ENCODE peak calls at places on chromosomes 3 and 15, in five cellular contexts. Y, T, I, V and X are unnamed samples.

GRCh38 chr15:83893308-83893707 is 239.4 kb downstream of the ADAMTSL3 start:
- DNase-seq in Y (no peak), I (no peak), V (no peak), T (no peak), X (no peak)

GRCh38 chr3:19945405-19946290 is 1.2 kb upstream of the RAB5A start:
- DNase-seq in T (no peak), V (no peak), I (no peak), Y (no peak), X (no peak)

GRCh38 chr3:68336042-68336441 is 596.3 kb downstream of the TAFA4 start:
- DNase-seq in I (no peak), Y (no peak), V (no peak), T (no peak), X (no peak)

GRCh38 chr3:195020921-195021320 is 250.0 kb downstream of the XXYLT1 start:
- DNase-seq in Y (no peak), T (no peak), I (no peak), V (no peak), X (no peak)

GRCh38 chr15:66611257-66612053 is 45.7 kb upstream of the LCTL start:
- DNase-seq in Y (no peak), I (no peak), V (no peak), T (no peak), X (no peak)

GRCh38 chr15:29571728-29572454 is 250.4 kb downstream of the TJP1 start:
- DNase-seq in T (no peak), Y (no peak), I (no peak), V (no peak), X (no peak)

GRCh38 chr15:41066516-41066915 is 49.6 kb downstream of the INO80 start:
- DNase-seq in I (no peak), V (no peak), T (no peak), Y (no peak), X (no peak)

GRCh38 chr15:77685082-77685815 is 52.5 kb upstream of the LINGO1 start:
- DNase-seq in Y (no peak), V (no peak), I (no peak), T (no peak), X (no peak)

GRCh38 chr15:88900309-88900981 is 5.1 kb upstream of the HAPLN3 start:
- DNase-seq in I (no peak), Y (no peak), T (no peak), V (no peak), X (no peak)

GRCh38 chr3:56800373-56801150 is 1.2 kb downstream of the ARHGEF3 start:
- DNase-seq in T (no peak), Y (peak), V (peak), I (peak), X (no peak)

GRCh38 chr3:152267831-152268500 is 763 bp upstream of the MBNL1 start:
- DNase-seq in T (no peak), I (no peak), V (no peak), Y (no peak), X (no peak)

GRCh38 chr15:33737687-33738606 is 230.3 kb upstream of the CHRM5 start:
- DNase-seq in Y (no peak), T (peak), V (peak), I (no peak), X (no peak)

GRCh38 chr3:87503901-87504498 is 227.6 kb upstream of the POU1F1 start:
- DNase-seq in T (peak), V (no peak), Y (no peak), I (no peak), X (no peak)

GRCh38 chr3:68306571-68306970 is 625.8 kb downstream of the TAFA4 start:
- DNase-seq in Y (no peak), T (peak), I (no peak), V (no peak), X (no peak)

GRCh38 chr3:100717637-100718487 is 8.6 kb downstream of the TFG start:
- DNase-seq in I (no peak), V (no peak), Y (no peak), T (no peak), X (no peak)

GRCh38 chr15:93982226-93982641 is 249.1 kb upstream of the MCTP2 start:
- DNase-seq in I (no peak), Y (no peak), T (no peak), V (no peak), X (no peak)

GRCh38 chr3:47836986-47837385 is 34.0 kb downstream of the DHX30 start:
- DNase-seq in Y (no peak), T (no peak), V (no peak), I (no peak), X (no peak)

GRCh38 chr15:23857028-23857641 is 170.0 kb upstream of the NDN start:
- DNase-seq in I (no peak), T (no peak), Y (no peak), V (no peak), X (no peak)

GRCh38 chr3:102460579-102460978 is 25.8 kb downstream of the ZPLD1 start:
- DNase-seq in Y (no peak), V (no peak), I (no peak), T (no peak), X (no peak)

GRCh38 chr3:16512435-16513140 is 911 bp downstream of the RFTN1 start:
- DNase-seq in Y (peak), I (peak), T (peak), V (peak), X (no peak)

GRCh38 chr3:27607370-27607769 is 114.8 kb downstream of the EOMES start:
- DNase-seq in V (no peak), I (no peak), Y (no peak), T (no peak), X (no peak)

GRCh38 chr15:61393949-61394348 is 164.8 kb upstream of the RORA start:
- DNase-seq in I (no peak), V (no peak), Y (no peak), T (peak), X (no peak)

GRCh38 chr3:64395490-64395889 is 170.2 kb upstream of the PRICKLE2 start:
- DNase-seq in Y (no peak), T (no peak), I (no peak), V (no peak), X (no peak)

GRCh38 chr3:189712906-189713483 is 81.8 kb downstream of the TP63 start:
- DNase-seq in I (no peak), T (no peak), Y (no peak), V (no peak), X (no peak)

GRCh38 chr3:150077581-150078247 is 107.0 kb upstream of the PFN2 start:
- DNase-seq in T (no peak), I (no peak), Y (no peak), V (no peak), X (no peak)

GRCh38 chr15:97174886-97175540 is 785.5 kb upstream of the ARRDC4 start:
- DNase-seq in Y (no peak), V (no peak), I (no peak), T (no peak), X (no peak)

GRCh38 chr3:242986-243706 is 46.6 kb downstream of the CHL1 start:
- DNase-seq in I (no peak), V (no peak), T (no peak), Y (no peak), X (no peak)

GRCh38 chr3:178384302-178384939 is 151.8 kb upstream of the KCNMB2 start:
- DNase-seq in T (no peak), Y (no peak), I (no peak), V (no peak), X (no peak)

GRCh38 chr15:55530861-55531313 is 22.9 kb upstream of the DNAAF4 start:
- DNase-seq in T (no peak), I (no peak), Y (no peak), V (no peak), X (no peak)

GRCh38 chr3:8794247-8794646 is 24.8 kb upstream of the OXTR start:
- DNase-seq in Y (no peak), T (no peak), I (no peak), V (no peak), X (no peak)

GRCh38 chr3:101902041-101902440 is 52.7 kb downstream of the NFKBIZ start:
- DNase-seq in I (no peak), Y (no peak), V (no peak), T (no peak), X (no peak)

GRCh38 chr15:80562033-80562432 is 133.1 kb upstream of the ABHD17C start:
- DNase-seq in Y (no peak), I (no peak), V (no peak), T (no peak), X (no peak)

GRCh38 chr15:57548325-57548724 is 43.4 kb upstream of the MYZAP start:
- DNase-seq in Y (no peak), I (no peak), T (no peak), V (no peak), X (no peak)

GRCh38 chr15:95024388-95024787 is 793.0 kb downstream of the MCTP2 start:
- DNase-seq in T (no peak), V (no peak), I (no peak), Y (no peak), X (no peak)